ENCODE peak calls at places on chromosomes 5 and 9, in ten cellular contexts. C is HFF-Myc; F is amygdala; O is anterior cingulate cortex; P is HEK293T; W is mucosa of gallbladder; K is GM10248; Q is NCI-H2081; T is foreskin fibroblast; A is natural killer cell treated with Interleukin-12 subunit alpha and Interleukin-12 subunit beta and Interleukin-15 and Interleukin-18, amount 100 ng/mL, for 72 hours. M is an unnamed sample.

GRCh38 chr9:82883436-82883835 is 179.5 kb downstream of the RASEF start:
- DNase-seq in C (no peak), F (no peak), O (no peak), P (no peak), W (no peak), K (no peak), Q (no peak), T (no peak), A (no peak), M (no peak)

GRCh38 chr9:135955981-135956797 is 5.0 kb downstream of the UBAC1 start:
- DNase-seq in C (no peak), F (no peak), O (no peak), P (no peak), W (no peak), K (no peak), Q (no peak), T (no peak), A (no peak), M (no peak)

GRCh38 chr9:136665111-136665703 is 2.5 kb downstream of the EGFL7 start:
- DNase-seq in C (no peak), F (no peak), O (no peak), P (peak), W (no peak), K (no peak), Q (no peak), T (no peak), A (no peak), M (no peak)

GRCh38 chr5:122392224-122392623 is 80.2 kb downstream of the SNCAIP start:
- DNase-seq in C (no peak), F (no peak), O (no peak), P (no peak), W (no peak), K (no peak), Q (no peak), T (no peak), A (no peak), M (no peak)

GRCh38 chr5:24606974-24607373 is 37.8 kb downstream of the CDH10 start:
- DNase-seq in C (no peak), F (no peak), O (no peak), P (no peak), W (no peak), K (no peak), Q (peak), T (no peak), A (no peak), M (no peak)

GRCh38 chr5:36108758-36109245 is 42.1 kb upstream of the UGT3A2 start:
- DNase-seq in C (no peak), F (no peak), O (no peak), P (no peak), W (no peak), K (no peak), Q (no peak), T (no peak), A (no peak), M (no peak)

GRCh38 chr5:178216088-178216534 is 11.8 kb downstream of the HNRNPAB start:
- DNase-seq in C (no peak), F (no peak), O (no peak), P (no peak), W (no peak), K (no peak), Q (no peak), T (no peak), A (no peak), M (no peak)

GRCh38 chr5:40734986-40735385 is 20.8 kb downstream of the TTC33 start:
- DNase-seq in C (no peak), F (no peak), O (no peak), P (no peak), W (no peak), K (no peak), Q (no peak), T (peak), A (no peak), M (no peak)

GRCh38 chr5:107955321-107955720 is 284.6 kb upstream of the EFNA5 start:
- DNase-seq in C (no peak), F (no peak), O (no peak), P (no peak), W (no peak), K (no peak), Q (no peak), T (no peak), A (no peak), M (no peak)

GRCh38 chr9:16126042-16126441 is 573.2 kb downstream of the CCDC171 start:
- DNase-seq in C (no peak), F (no peak), O (no peak), P (no peak), W (no peak), K (no peak), Q (no peak), T (no peak), A (no peak), M (no peak)

M was measured in AG04450.